ENCODE peak calls at places on chromosomes 1 and 21, in six cellular contexts. W is HFF-Myc; T is GM19239; F is stimulated activated CD8-positive, alpha-beta memory T cell treated with anti-CD3 and anti-CD28 coated beads, Interleukin-7, amount 100 ng/mL, for 1 hour; Y is tibial artery; K is HT-29. L is an unnamed sample.

GRCh38 chr1:207811920-207812720 is 60.3 kb downstream of the CD46 start:
- DNase-seq in W (no peak), K (peak; percentile 71), T (no peak), F (no peak), Y (peak; percentile 92), L (no peak)

GRCh38 chr1:77513839-77514763 is 168.4 kb downstream of the ZZZ3 start:
- DNase-seq in K (no peak), Y (no peak), F (no peak), T (no peak), W (peak; percentile 73), L (no peak)

GRCh38 chr1:11807087-11807486 is 1.1 kb downstream of the CLCN6 start:
- DNase-seq in F (no peak), Y (no peak), T (no peak), K (no peak), W (no peak), L (no peak)

GRCh38 chr1:186272486-186272885 is 102.6 kb downstream of the TPR start:
- DNase-seq in T (no peak), K (no peak), Y (no peak), F (no peak), W (no peak), L (no peak)

GRCh38 chr1:70034403-70034802 is 171.0 kb downstream of the LRRC40 start:
- DNase-seq in K (peak; percentile 28), T (no peak), W (peak; percentile 61), F (no peak), Y (no peak), L (no peak)

GRCh38 chr1:154797175-154797574 is 72.9 kb downstream of the KCNN3 start:
- DNase-seq in K (no peak), W (no peak), Y (no peak), F (no peak), T (no peak), L (no peak)

GRCh38 chr1:116457944-116458343 is 84.9 kb downstream of the ATP1A1 start:
- DNase-seq in F (no peak), W (no peak), K (no peak), Y (no peak), T (no peak), L (no peak)

GRCh38 chr21:38807987-38808386 is 2.3 kb downstream of the ETS2 start:
- DNase-seq in Y (no peak), T (no peak), W (no peak), K (peak; percentile 44), F (no peak), L (no peak)

GRCh38 chr1:47440052-47440848 is 2.4 kb downstream of the FOXD2 start:
- DNase-seq in T (no peak), Y (no peak), W (no peak), F (no peak), K (no peak), L (no peak)

GRCh38 chr1:159940006-159940620 is 5.3 kb downstream of the IGSF9 start:
- DNase-seq in F (no peak), K (no peak), W (no peak), T (no peak), Y (no peak), L (no peak)

GRCh38 chr1:147794570-147794969 is 34.2 kb upstream of the GJA5 start:
- DNase-seq in W (no peak), Y (no peak), K (no peak), F (no peak), T (no peak), L (no peak)

GRCh38 chr1:43797926-43798325 is 90.6 kb downstream of the ST3GAL3 start:
- DNase-seq in K (no peak), W (no peak), T (no peak), Y (no peak), F (no peak), L (no peak)

GRCh38 chr1:235898126-235898525 is 31.4 kb upstream of the LYST start:
- DNase-seq in F (no peak), W (no peak), Y (no peak), K (no peak), T (no peak), L (no peak)

GRCh38 chr1:196209983-196210382 is 398.3 kb downstream of the KCNT2 start:
- DNase-seq in K (no peak), Y (no peak), W (peak; percentile 30), F (no peak), T (no peak), L (no peak)

GRCh38 chr1:2248127-2248826 is 20.2 kb downstream of the SKI start:
- DNase-seq in T (no peak), Y (no peak), K (peak; percentile 84), F (no peak), W (no peak), L (no peak)

GRCh38 chr1:160916666-160917065 is 31.7 kb upstream of the ITLN1 start:
- DNase-seq in K (no peak), T (no peak), Y (no peak), W (no peak), F (no peak), L (no peak)

GRCh38 chr1:11648732-11649158 is 5.5 kb downstream of the FBXO2 start:
- DNase-seq in W (no peak), Y (no peak), T (no peak), F (no peak), K (no peak), L (no peak)

GRCh38 chr1:197961933-197962332 is 44.8 kb downstream of the LHX9 start:
- DNase-seq in W (no peak), T (no peak), Y (no peak), F (no peak), K (no peak), L (no peak)

GRCh38 chr1:27594542-27595510 is 9.1 kb downstream of the AHDC1 start:
- DNase-seq in F (no peak), K (no peak), W (no peak), Y (no peak), T (no peak), L (no peak)

GRCh38 chr1:11653616-11654570 is at the start of gene FBXO2:
- DNase-seq in F (no peak), Y (no peak), W (no peak), K (no peak), T (no peak), L (no peak)

GRCh38 chr1:228043281-228043845 is 36.6 kb downstream of the WNT3A start:
- DNase-seq in K (no peak), Y (peak; percentile 46), W (no peak), T (no peak), F (no peak), L (no peak)

GRCh38 chr1:48198970-48199369 is 23.5 kb upstream of the SLC5A9 start:
- DNase-seq in T (no peak), W (no peak), F (no peak), K (no peak), Y (no peak), L (no peak)

GRCh38 chr1:103101399-103101798 is 6.9 kb downstream of the COL11A1 start:
- DNase-seq in K (no peak), Y (no peak), T (no peak), W (no peak), F (no peak), L (no peak)

L was measured in GOT3.